ENCODE peak calls at places on chromosomes 13 and 19, in eight cellular contexts. I, J, F, L, B, M, P and R are unnamed samples.
A peak's percentile ranks its signal among the peaks of the same experiment; 100 is the strongest.

GRCh38 chr13:19759669-19760068 is 23.1 kb downstream of the PSPC1 start:
- ATAC-seq in I (no peak), J (no peak), F (no peak), L (no peak), B (no peak), M (no peak), P (no peak), R (no peak)

GRCh38 chr13:74299688-74300087 is 165.5 kb upstream of the KLF12 start:
- ATAC-seq in I (no peak), J (no peak), F (no peak), L (no peak), B (peak; percentile 80), M (no peak), P (no peak), R (peak; percentile 50)

GRCh38 chr19:1452802-1453524 is 3.0 kb downstream of the APC2 start:
- ATAC-seq in I (no peak), J (peak; percentile 2), F (no peak), L (no peak), B (no peak), M (no peak), P (no peak), R (no peak)

GRCh38 chr13:32734511-32734910 is 148.3 kb downstream of the PDS5B start:
- ATAC-seq in I (peak; percentile 28), J (no peak), F (no peak), L (no peak), B (no peak), M (no peak), P (no peak), R (no peak)

GRCh38 chr13:20760872-20761271 is 12.9 kb downstream of the EEF1AKMT1 start:
- ATAC-seq in I (no peak), J (no peak), F (no peak), L (no peak), B (no peak), M (no peak), P (no peak), R (no peak)

GRCh38 chr19:46299004-46299509 is 2.2 kb downstream of the HIF3A start:
- ATAC-seq in I (no peak), J (peak; percentile 34), F (peak; percentile 63), L (peak; percentile 39), B (peak; percentile 76), M (no peak), P (no peak), R (peak; percentile 73)

GRCh38 chr19:50896591-50897190 is 14.5 kb downstream of the KLK4 start:
- ATAC-seq in I (peak; percentile 77), J (no peak), F (peak; percentile 74), L (no peak), B (peak; percentile 41), M (peak; percentile 96), P (no peak), R (no peak)

GRCh38 chr19:16160943-16161560 is 12.3 kb downstream of the CIB3 start:
- ATAC-seq in I (peak; percentile 35), J (no peak), F (peak; percentile 79), L (peak; percentile 40), B (no peak), M (no peak), P (no peak), R (no peak)

GRCh38 chr19:33133438-33134031 is 1.6 kb downstream of the WDR88 start:
- ATAC-seq in I (peak; percentile 66), J (peak; percentile 88), F (no peak), L (peak; percentile 64), B (no peak), M (no peak), P (peak; percentile 11), R (no peak)

GRCh38 chr19:31880283-31880682 is 465.1 kb upstream of the ZNF507 start:
- ATAC-seq in I (no peak), J (no peak), F (no peak), L (no peak), B (no peak), M (no peak), P (no peak), R (no peak)

GRCh38 chr13:25232937-25233515 is 54.3 kb downstream of the MTMR6 start:
- ATAC-seq in I (peak; percentile 83), J (peak; percentile 88), F (peak; percentile 86), L (peak; percentile 78), B (peak; percentile 62), M (peak; percentile 81), P (peak; percentile 41), R (no peak)

GRCh38 chr13:40070357-40070756 is 414.9 kb downstream of the COG6 start:
- ATAC-seq in I (no peak), J (no peak), F (no peak), L (no peak), B (no peak), M (peak; percentile 69), P (no peak), R (no peak)

GRCh38 chr19:40923934-40924391 is 41.9 kb upstream of the CYP2A7 start:
- ATAC-seq in I (no peak), J (no peak), F (no peak), L (no peak), B (peak; percentile 65), M (no peak), P (no peak), R (no peak)

GRCh38 chr19:45895519-45895972 is 6.9 kb downstream of the MYPOP start:
- ATAC-seq in I (no peak), J (peak; percentile 93), F (no peak), L (no peak), B (no peak), M (no peak), P (no peak), R (peak; percentile 36)

GRCh38 chr19:5178841-5179625 is 161.6 kb downstream of the PTPRS start:
- ATAC-seq in I (no peak), J (no peak), F (no peak), L (no peak), B (no peak), M (no peak), P (no peak), R (no peak)

GRCh38 chr19:50564229-50565105 is 3.8 kb downstream of the LRRC4B start:
- ATAC-seq in I (no peak), J (no peak), F (no peak), L (peak; percentile 58), B (no peak), M (no peak), P (no peak), R (no peak)

DNA sequence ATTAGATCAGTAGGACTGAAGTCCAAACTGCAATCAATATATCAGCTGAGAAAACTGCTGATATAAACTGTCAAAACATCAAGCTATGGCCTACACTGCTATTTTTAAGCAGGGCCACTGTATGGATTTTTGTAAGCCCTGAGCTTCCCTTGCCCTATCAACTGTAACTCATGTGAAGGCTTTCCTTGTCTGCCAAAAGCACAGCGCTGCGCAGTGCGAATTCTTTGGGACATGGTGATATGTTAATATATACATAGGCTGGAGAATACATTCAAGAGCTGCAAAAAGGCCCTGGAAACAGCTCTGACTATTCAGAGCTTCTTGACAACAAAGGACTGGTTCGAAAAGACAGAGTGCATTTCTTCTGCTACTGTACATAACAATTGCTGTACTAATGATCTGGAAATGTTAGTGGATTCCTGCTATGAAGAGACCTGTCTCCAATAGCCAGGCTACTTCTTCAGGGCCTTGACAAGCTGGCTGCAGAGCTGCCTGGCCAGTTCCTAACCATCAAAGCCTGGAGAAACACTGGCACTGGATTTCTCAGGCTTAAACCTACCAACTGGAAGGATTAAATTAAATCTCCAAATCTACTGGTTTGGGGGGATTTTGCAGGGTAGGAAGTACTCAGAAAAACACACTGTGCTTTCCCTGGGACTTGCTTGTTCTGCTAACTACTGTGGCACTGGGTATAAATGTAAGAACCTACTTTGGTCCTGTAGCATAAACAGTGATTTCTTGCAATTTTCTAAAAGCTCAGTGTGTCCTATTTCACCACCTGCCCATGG is 246.9 kb downstream of the DNAJC15 start:
- ATAC-seq in I (no peak), J (no peak), F (no peak), L (no peak), B (no peak), M (no peak), P (no peak), R (no peak)
- TF ChIP-seq POLR2AphosphoS5 in I (no peak), J (no peak), F (no peak), L (no peak), B (no peak), M (no peak), P (no peak), R (no peak)

GRCh38 chr13:108919036-108919907 is 289.9 kb downstream of the MYO16 start:
- ATAC-seq in I (no peak), J (no peak), F (no peak), L (peak; percentile 78), B (no peak), M (no peak), P (no peak), R (no peak)
- H3K27ac ChIP-seq in I (no peak overlapping the region), J (no peak overlapping the region), F (no peak overlapping the region), L (peak overlapping the region; percentile 23), B (no peak overlapping the region), M (no peak overlapping the region), P (no peak overlapping the region), R (peak overlapping the region; percentile 13)

GRCh38 chr13:99276706-99277105 is 18.5 kb upstream of the GPR18 start:
- ATAC-seq in I (peak; percentile 47), J (peak; percentile 35), F (no peak), L (no peak), B (no peak), M (no peak), P (peak; percentile 92), R (no peak)
- TF ChIP-seq CTCF in I (no peak), J (no peak), F (no peak), L (no peak), B (no peak), M (no peak), P (no peak), R (no peak)

DNA sequence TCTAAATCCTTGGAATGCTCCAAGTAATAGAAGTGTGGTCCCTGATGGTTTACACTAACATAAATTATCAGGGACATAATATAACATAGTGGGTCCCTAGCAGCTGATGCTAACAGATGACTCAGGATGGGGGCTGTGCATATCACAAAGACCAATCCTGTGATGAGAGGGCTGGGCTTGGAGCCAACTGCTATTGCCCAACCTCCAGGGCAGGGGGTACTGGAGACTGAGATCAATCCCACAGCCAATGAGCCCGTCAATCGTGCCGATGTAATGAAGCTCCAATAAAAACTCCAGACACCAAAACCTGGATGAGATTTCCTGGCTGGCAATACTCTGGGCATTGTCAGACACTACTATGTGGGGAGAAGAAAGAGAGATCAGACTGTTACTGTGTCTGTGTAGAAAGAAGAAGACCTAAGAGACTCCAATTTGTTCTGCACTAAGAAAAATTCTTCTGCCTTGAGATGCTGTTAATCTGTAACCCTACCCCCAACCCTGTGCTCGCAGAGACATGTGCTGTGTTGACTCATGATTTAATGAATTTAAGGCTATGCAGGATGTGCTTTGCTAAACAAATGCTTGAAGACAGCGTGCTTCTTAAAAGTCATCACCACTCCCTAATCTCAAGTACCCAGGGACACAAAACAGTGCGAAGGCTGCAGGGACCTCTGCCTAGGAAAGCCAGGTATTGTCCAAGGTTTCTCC is 33.4 kb downstream of the ABCC4 start:
- ATAC-seq in I (peak; percentile 23), J (peak; percentile 67), F (no peak), L (no peak), B (no peak), M (no peak), P (no peak), R (no peak)
- TF ChIP-seq POLR2AphosphoS5 in I (no peak), J (no peak), F (no peak), L (no peak), B (no peak), M (no peak), P (no peak), R (no peak)